ENCODE peak calls at places on chromosomes 13 and 19, in four cellular contexts. One of them, this sample, is unnamed.

GRCh38 chr13:35478384-35479222 is 2.1 kb upstream of the MAB21L1 start:
- DNase-seq in Peyer's patch: no peak
- DNase-seq in tibial nerve: no peak
- DNase-seq in thyroid gland: no peak
- DNase-seq in this sample: no peak

GRCh38 chr13:50691176-50691681 is 152.3 kb downstream of the DLEU7 start:
- DNase-seq in Peyer's patch: no peak
- DNase-seq in tibial nerve: no peak
- DNase-seq in thyroid gland: no peak
- DNase-seq in this sample: no peak

GRCh38 chr19:7973883-7974282 is 30.4 kb upstream of the TIMM44 start:
- DNase-seq in Peyer's patch: no peak
- DNase-seq in tibial nerve: no peak
- DNase-seq in thyroid gland: no peak
- DNase-seq in this sample: no peak

GRCh38 chr13:100733261-100733660 is 58.7 kb upstream of the TMTC4 start:
- DNase-seq in Peyer's patch: no peak
- DNase-seq in tibial nerve: no peak
- DNase-seq in thyroid gland: no peak
- DNase-seq in this sample: no peak

GRCh38 chr13:90884066-90884465 is 463.4 kb upstream of the MIR17HG start:
- DNase-seq in Peyer's patch: no peak
- DNase-seq in tibial nerve: no peak
- DNase-seq in thyroid gland: no peak
- DNase-seq in this sample: no peak

GRCh38 chr19:47142779-47143178 is 12.1 kb downstream of the SAE1 start:
- DNase-seq in Peyer's patch: no peak
- DNase-seq in tibial nerve: no peak
- DNase-seq in thyroid gland: no peak
- DNase-seq in this sample: no peak

GRCh38 chr19:46859637-46860124 is 1.1 kb upstream of the ARHGAP35 start:
- DNase-seq in Peyer's patch: peak
- DNase-seq in tibial nerve: peak
- DNase-seq in thyroid gland: peak
- DNase-seq in this sample: peak

GRCh38 chr19:10736916-10737551 is 19.2 kb downstream of the DNM2 start:
- DNase-seq in Peyer's patch: no peak
- DNase-seq in tibial nerve: no peak
- DNase-seq in thyroid gland: peak
- DNase-seq in this sample: no peak

GRCh38 chr13:30038884-30039283 is 188.5 kb upstream of the UBL3 start:
- DNase-seq in Peyer's patch: no peak
- DNase-seq in tibial nerve: no peak
- DNase-seq in thyroid gland: no peak
- DNase-seq in this sample: no peak

GRCh38 chr13:96229356-96229755 is 139.4 kb downstream of the HS6ST3 start:
- DNase-seq in Peyer's patch: no peak
- DNase-seq in tibial nerve: no peak
- DNase-seq in thyroid gland: no peak
- DNase-seq in this sample: peak
- TF ChIP-seq CTCF in Peyer's patch: peak
- TF ChIP-seq CTCF in tibial nerve: peak
- TF ChIP-seq CTCF in thyroid gland: no peak
- TF ChIP-seq CTCF in this sample: peak

GRCh38 chr13:24745516-24745860 is 18.5 kb upstream of the RNF17 start:
- DNase-seq in Peyer's patch: no peak
- DNase-seq in tibial nerve: no peak
- DNase-seq in thyroid gland: no peak
- DNase-seq in this sample: no peak

GRCh38 chr13:24746618-24747247 is 17.2 kb upstream of the RNF17 start:
- DNase-seq in Peyer's patch: no peak
- DNase-seq in tibial nerve: no peak
- DNase-seq in thyroid gland: no peak
- DNase-seq in this sample: no peak

GRCh38 chr13:24744247-24744646 is 19.7 kb upstream of the RNF17 start:
- DNase-seq in Peyer's patch: no peak
- DNase-seq in tibial nerve: no peak
- DNase-seq in thyroid gland: no peak
- DNase-seq in this sample: no peak

GRCh38 chr13:24745861-24746617 is 17.9 kb upstream of the RNF17 start:
- DNase-seq in Peyer's patch: no peak
- DNase-seq in tibial nerve: no peak
- DNase-seq in thyroid gland: no peak
- DNase-seq in this sample: no peak

DNA sequence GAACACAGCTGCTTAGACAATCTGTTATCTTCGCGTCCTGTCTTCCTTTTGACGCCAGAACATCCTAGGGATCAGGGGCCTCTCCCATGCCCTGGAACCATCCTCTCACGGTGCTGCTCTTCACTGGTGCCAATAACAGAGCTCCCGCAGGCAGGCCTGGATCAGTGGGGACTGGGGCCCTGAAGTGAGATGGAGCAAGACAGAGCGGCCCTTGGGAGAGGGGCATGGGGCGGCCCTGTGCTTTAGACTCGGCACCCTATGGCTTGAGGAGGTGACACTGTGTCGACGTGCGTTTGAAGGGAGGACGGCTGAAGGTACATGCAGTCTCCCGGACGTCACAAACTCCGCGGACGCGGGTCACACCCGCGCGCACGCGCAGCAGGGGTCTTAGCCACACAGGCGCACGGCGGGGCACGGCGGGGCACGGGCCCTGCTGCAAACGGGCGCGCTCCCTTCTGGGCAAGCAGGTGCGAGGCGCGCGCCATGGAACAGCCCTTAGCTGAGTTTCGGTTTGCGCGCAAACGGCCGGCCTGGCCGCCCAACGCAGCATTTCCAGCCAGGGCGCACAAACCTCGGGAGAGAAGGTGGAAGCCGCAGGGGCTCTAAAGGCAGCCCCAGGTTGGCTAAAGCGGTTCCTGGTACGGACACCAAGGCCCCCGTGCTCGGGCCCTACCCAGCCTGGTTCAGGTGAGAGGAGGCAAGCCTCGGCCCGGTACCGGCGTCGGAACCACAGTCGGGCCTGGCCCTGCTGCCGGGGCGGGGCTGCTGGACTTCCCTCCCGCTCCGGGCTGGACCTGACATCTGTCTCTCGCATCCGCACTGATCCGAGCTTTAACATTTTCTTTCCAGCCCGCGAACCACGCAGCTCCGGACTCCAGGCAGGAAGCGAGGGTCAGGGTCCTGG is 16.5 kb upstream of the RNF17 start:
- DNase-seq in Peyer's patch: no peak
- DNase-seq in tibial nerve: no peak
- DNase-seq in thyroid gland: no peak
- DNase-seq in this sample: no peak
- TF ChIP-seq POLR2A in Peyer's patch: no peak
- TF ChIP-seq POLR2A in tibial nerve: no peak
- TF ChIP-seq POLR2A in thyroid gland: no peak
- TF ChIP-seq POLR2A in this sample: no peak

DNA sequence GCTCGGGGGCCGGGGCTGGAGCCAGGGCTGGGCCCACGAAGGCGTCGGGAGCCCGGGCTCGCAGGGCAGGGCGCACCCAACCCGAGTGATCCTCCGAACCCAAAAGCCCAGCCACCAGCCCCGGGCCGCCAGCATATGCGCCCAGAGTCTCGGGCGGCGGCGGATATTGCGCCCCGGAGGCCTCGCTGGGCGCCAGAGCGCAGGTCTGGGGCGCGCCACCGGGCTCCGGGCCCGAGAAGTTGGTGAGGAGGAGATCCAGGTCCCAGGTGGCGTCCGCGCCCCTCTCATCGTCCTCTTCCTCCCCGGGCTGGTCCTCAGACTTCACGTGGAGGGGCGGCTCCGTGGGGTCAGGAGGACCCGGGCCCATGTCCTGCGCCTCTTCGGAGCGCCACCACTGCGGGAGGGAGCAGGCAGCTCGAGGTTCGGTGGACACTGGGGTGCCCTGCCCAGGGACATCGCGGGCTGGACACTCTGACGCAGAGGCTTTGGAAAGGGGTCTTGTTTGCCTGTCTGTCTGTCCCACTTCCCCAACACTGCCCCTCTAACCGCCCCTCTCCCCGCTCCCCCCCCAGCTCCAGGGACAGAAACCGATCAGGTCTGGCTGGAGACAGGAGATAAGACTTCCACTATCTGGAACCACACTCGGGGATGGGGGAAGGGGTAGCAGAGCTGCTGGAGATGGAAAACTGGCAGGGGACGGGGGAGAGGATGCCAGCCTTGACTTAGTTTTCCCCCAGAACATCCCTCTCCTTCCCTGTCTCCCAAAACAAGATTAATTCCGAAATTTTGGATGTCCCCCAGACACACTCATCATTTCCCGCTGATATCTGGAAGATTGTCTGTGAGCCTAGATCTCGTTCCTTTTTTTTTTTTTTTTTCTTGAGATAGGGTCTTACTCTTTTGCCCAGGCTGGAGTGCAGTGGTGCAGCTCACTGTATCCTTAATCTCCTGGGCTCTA is 973 bp downstream of the KLF1 start:
- DNase-seq in Peyer's patch: no peak
- DNase-seq in tibial nerve: no peak
- DNase-seq in thyroid gland: no peak
- DNase-seq in this sample: peak
- TF ChIP-seq CTCF in Peyer's patch: no peak
- TF ChIP-seq CTCF in tibial nerve: no peak
- TF ChIP-seq CTCF in thyroid gland: peak
- TF ChIP-seq CTCF in this sample: no peak

DNA sequence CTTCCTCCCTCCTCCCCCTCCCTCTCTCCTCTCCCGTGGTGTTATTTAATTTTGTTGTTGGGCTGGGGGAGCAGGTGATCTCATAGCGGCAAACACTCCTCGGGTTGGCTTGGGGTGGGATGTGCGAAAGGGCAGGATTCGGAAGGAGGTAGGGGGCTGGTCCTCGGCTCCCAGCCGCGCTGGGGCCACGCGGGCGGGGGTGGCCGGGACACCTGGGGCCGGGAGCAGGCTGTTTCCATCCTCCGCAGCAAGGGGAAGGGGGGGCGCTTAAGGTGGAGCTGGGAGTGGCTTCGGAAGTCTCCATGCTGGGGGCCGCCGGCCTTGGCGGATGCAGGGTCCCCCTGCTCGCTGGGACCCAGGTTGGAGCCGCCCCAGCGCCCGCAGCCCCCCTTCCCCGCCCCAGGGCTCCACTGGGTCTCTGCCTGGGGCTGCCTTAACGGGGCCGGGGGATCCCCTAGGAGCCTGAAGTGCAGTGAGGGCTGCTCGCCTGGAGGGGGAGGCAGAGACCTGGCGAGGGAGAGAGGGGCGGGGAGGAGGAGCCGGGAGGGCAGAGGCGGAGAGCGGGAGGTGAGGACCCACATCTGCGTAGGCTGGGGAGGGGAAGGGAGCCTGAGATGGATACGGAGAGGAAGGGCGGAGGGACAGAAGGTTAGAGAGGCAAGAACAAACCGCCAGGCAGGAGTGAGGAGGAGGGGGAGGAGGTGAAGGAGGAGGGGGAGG is 365 bp upstream of the CA11 start:
- DNase-seq in Peyer's patch: peak
- DNase-seq in tibial nerve: peak
- DNase-seq in thyroid gland: peak
- DNase-seq in this sample: peak
- TF ChIP-seq POLR2A in Peyer's patch: no peak
- TF ChIP-seq POLR2A in tibial nerve: no peak
- TF ChIP-seq POLR2A in thyroid gland: peak
- TF ChIP-seq POLR2A in this sample: peak

DNA sequence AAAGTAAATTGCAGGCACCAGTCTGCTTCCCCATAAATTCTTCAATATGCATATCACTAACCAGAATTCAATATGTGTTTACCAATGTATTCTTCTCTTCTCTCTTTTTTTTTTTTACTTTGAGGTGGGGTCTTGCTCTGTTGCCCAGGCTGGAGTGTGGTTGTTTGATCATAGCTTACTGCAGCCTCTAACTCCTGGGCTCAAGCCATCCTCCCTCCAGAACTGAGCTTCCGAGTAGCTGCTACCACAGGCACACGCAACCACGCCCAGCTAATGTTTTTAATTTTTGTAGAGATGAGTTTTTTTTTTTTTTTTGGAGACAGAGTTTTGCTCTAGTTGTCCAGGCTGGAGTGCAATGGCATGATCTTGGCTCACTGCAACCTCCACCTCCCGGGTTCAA is 16.8 kb downstream of the LTBP4 start:
- DNase-seq in Peyer's patch: no peak
- DNase-seq in tibial nerve: no peak
- DNase-seq in thyroid gland: no peak
- DNase-seq in this sample: no peak
- TF ChIP-seq CTCF in Peyer's patch: no peak
- TF ChIP-seq CTCF in tibial nerve: no peak
- TF ChIP-seq CTCF in thyroid gland: no peak
- TF ChIP-seq CTCF in this sample: no peak

DNA sequence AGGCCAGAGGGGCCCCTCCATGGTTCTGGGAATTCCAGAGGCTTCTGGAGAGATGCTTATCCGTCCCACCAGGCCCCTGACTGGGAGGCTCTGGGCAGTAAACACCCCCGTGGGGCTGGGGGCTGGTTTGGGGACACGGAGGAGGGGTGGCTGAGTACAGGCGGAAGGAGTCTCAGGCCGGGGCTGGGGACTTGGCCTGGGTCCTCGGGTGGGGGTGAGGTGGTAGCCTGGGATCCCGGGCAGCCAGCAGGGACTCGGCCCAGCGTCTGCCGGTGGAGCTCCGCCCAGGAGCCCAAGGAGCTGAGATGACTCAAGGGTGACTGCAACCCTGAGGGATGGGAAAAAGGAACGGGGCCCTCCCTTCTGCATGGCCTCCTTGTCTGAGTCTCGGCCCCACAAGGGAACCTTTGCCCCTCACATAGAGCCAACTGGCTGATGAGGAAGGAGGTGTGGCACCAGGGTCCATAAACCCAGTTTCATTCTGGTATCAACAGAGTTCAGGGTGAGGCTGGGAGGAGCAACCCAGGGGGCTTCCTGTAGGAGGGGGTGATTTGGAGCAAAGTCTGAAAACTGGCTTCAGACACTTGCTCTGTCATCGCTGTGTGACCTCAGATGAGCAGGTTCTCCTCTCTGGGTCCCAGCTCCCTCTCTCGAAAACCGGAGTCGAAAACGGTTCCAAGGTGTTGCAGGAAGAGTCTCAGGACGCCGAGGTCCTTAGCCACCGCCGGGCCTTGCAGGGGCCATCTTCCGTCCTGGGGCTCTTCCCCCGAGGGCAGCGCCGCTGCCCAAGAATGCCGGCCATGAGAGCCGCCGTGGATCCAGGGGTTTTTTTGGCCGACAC is 809 bp downstream of the MISP start:
- DNase-seq in Peyer's patch: peak
- DNase-seq in tibial nerve: no peak
- DNase-seq in thyroid gland: no peak
- DNase-seq in this sample: no peak
- TF ChIP-seq POLR2A in Peyer's patch: peak
- TF ChIP-seq POLR2A in tibial nerve: no peak
- TF ChIP-seq POLR2A in thyroid gland: no peak
- TF ChIP-seq POLR2A in this sample: no peak

This sample was measured in adrenal gland.